ENCODE peak calls at places on chromosomes 1 and 21, in four cellular contexts. One of them, this sample, is unnamed.

GRCh38 chr1:9115656-9116205 is 13.2 kb downstream of the GPR157 start:
- DNase-seq in ascending aorta: no peak
- DNase-seq in neural crest cell: no peak
- DNase-seq in cardiac fibroblast: no peak
- DNase-seq in this sample: no peak

GRCh38 chr21:36260030-36260787 is 59.8 kb upstream of the MORC3 start:
- DNase-seq in neural crest cell: peak
- DNase-seq in ascending aorta: no peak
- DNase-seq in cardiac fibroblast: peak
- DNase-seq in this sample: peak

GRCh38 chr1:196558424-196558823 is 49.8 kb downstream of the KCNT2 start:
- DNase-seq in cardiac fibroblast: peak
- DNase-seq in ascending aorta: no peak
- DNase-seq in neural crest cell: no peak
- DNase-seq in this sample: no peak

GRCh38 chr1:245690946-245691456 is 536.2 kb downstream of the KIF26B start:
- DNase-seq in cardiac fibroblast: no peak
- DNase-seq in ascending aorta: no peak
- DNase-seq in neural crest cell: no peak
- DNase-seq in this sample: no peak

GRCh38 chr21:30579351-30579750 is 10.8 kb downstream of the KRTAP22-2 start:
- DNase-seq in ascending aorta: no peak
- DNase-seq in neural crest cell: no peak
- DNase-seq in cardiac fibroblast: no peak
- DNase-seq in this sample: no peak

GRCh38 chr1:155309423-155310021 is 856 bp downstream of the FDPS start:
- DNase-seq in cardiac fibroblast: peak
- DNase-seq in ascending aorta: no peak
- DNase-seq in neural crest cell: no peak
- DNase-seq in this sample: peak

GRCh38 chr1:43616383-43616782 is 33.6 kb upstream of the KDM4A start:
- DNase-seq in cardiac fibroblast: no peak
- DNase-seq in ascending aorta: no peak
- DNase-seq in neural crest cell: no peak
- DNase-seq in this sample: no peak

GRCh38 chr1:10251325-10252103 is 41.1 kb downstream of the KIF1B start:
- DNase-seq in ascending aorta: no peak
- DNase-seq in cardiac fibroblast: peak
- DNase-seq in neural crest cell: no peak
- DNase-seq in this sample: no peak

GRCh38 chr1:182259963-182260362 is 131.6 kb downstream of the GLUL start:
- DNase-seq in cardiac fibroblast: no peak
- DNase-seq in ascending aorta: no peak
- DNase-seq in neural crest cell: no peak
- DNase-seq in this sample: no peak

GRCh38 chr1:5354681-5355080 is 637.5 kb downstream of the NPHP4 start:
- DNase-seq in cardiac fibroblast: no peak
- DNase-seq in ascending aorta: no peak
- DNase-seq in neural crest cell: no peak
- DNase-seq in this sample: no peak

GRCh38 chr1:236829085-236829484 is 34.0 kb downstream of the MTR start:
- DNase-seq in ascending aorta: no peak
- DNase-seq in cardiac fibroblast: no peak
- DNase-seq in neural crest cell: no peak
- DNase-seq in this sample: no peak

GRCh38 chr1:30272288-30273020 is 450.9 kb downstream of the MATN1 start:
- DNase-seq in cardiac fibroblast: no peak
- DNase-seq in neural crest cell: no peak
- DNase-seq in ascending aorta: no peak
- DNase-seq in this sample: no peak

DNA sequence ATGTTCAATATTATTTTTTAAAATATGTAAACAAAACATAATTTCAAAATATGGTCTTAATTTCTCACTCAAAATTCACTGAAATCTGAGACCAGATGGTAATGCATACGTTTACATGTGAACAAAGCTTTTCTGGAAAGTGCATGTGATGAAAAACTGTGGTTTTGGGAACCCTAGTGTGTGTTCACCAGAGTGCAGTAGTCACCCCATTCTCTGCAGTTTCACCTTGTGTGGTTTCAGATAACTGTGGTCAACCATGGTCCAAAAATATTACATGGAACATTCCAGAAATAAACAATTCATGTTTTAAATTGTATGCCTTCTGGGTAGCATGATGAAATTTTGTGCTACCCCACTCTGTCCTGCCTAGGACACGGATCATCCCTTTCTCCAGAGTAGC is 2021.9 kb downstream of the MRPL39 start:
- DNase-seq in ascending aorta: no peak
- DNase-seq in neural crest cell: no peak
- DNase-seq in cardiac fibroblast: no peak
- DNase-seq in this sample: no peak
- TF ChIP-seq CTCF in ascending aorta: no peak
- TF ChIP-seq CTCF in neural crest cell: no peak
- TF ChIP-seq CTCF in cardiac fibroblast: no peak
- TF ChIP-seq CTCF in this sample: no peak

GRCh38 chr21:33305344-33305671 is 19.5 kb upstream of the IFNAR1 start:
- DNase-seq in ascending aorta: no peak
- DNase-seq in cardiac fibroblast: no peak
- DNase-seq in neural crest cell: no peak
- DNase-seq in this sample: no peak

GRCh38 chr21:33313183-33313582 is 11.6 kb upstream of the IFNAR1 start:
- DNase-seq in ascending aorta: no peak
- DNase-seq in neural crest cell: no peak
- DNase-seq in cardiac fibroblast: no peak
- DNase-seq in this sample: no peak

GRCh38 chr21:33313611-33314010 is 11.2 kb upstream of the IFNAR1 start:
- DNase-seq in neural crest cell: no peak
- DNase-seq in ascending aorta: no peak
- DNase-seq in cardiac fibroblast: no peak
- DNase-seq in this sample: no peak

GRCh38 chr21:33309778-33310177 is 15.0 kb upstream of the IFNAR1 start:
- DNase-seq in ascending aorta: no peak
- DNase-seq in neural crest cell: no peak
- DNase-seq in cardiac fibroblast: no peak
- DNase-seq in this sample: no peak

DNA sequence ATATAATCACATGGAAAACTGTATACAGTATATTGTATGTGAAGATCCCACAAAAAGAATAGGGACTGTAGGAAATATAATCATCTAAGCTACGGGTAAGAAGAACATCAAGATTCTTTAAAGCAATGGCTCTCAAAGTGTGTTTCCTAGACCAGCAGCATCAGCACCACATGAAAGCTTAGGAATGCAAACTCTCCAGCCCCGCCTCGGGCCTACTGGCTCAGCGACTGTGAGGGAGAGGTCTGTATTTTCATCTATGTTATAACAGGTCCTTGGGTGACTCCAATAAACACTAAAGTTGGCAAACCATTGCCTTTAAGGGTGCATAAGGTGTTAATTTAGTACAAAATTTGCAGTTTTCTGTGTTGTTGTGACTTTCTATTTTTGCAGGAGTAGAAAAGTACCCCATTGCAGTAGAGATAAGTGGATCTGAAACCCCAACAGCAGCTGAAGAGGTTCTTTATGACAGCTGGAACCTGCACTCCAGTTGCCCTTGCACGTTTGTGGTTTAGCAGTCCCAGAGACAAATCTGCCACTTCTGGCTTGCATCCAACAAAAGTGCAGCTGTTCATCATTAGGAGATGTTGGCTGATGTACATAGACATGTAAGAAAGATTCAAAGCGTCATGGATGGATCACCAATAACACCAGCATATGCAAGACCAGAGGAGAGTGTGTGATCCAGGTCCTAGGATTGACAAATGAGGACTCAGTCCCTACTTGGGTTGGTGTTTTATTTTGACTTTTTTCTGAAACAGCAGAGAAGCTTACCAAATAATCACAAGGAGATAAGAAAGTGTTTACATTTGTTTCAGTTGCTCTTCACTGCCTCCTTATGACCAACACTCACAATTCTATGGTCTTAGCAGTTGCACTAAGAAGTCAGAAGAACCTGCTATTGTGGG is 15.9 kb upstream of the IFNAR1 start:
- DNase-seq in cardiac fibroblast: no peak
- DNase-seq in ascending aorta: no peak
- DNase-seq in neural crest cell: no peak
- DNase-seq in this sample: no peak
- TF ChIP-seq CTCF in cardiac fibroblast: no peak
- TF ChIP-seq CTCF in ascending aorta: no peak
- TF ChIP-seq CTCF in neural crest cell: no peak
- TF ChIP-seq CTCF in this sample: no peak

GRCh38 chr1:150532860-150533259 is 16.3 kb upstream of the ADAMTSL4 start:
- DNase-seq in ascending aorta: no peak
- DNase-seq in cardiac fibroblast: no peak
- DNase-seq in neural crest cell: no peak
- DNase-seq in this sample: no peak
- TF ChIP-seq CTCF in ascending aorta: no peak
- TF ChIP-seq CTCF in cardiac fibroblast: no peak
- TF ChIP-seq CTCF in neural crest cell: peak
- TF ChIP-seq CTCF in this sample: no peak

DNA sequence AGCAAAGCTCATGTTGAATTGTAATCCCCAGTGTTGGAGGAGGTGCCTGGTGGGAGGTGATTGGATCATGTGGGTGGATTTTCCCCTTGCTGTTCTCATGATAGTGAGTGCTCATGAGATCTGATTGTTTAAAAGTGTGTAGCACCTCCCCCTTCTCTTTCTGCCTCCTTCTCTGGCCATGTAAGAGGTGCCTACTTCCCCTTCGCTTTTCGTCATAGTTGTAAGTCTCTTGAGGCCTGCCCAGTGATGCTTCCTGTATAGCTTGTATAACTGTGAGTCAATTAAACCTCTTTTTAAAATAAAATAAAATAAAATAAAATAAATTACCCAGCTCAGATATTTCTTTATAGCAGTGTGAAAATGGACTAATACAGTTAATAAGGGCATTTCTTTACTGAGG is 1025.7 kb downstream of the PLA2G4A start:
- DNase-seq in ascending aorta: no peak
- DNase-seq in neural crest cell: no peak
- DNase-seq in cardiac fibroblast: no peak
- DNase-seq in this sample: no peak
- TF ChIP-seq CTCF in ascending aorta: no peak
- TF ChIP-seq CTCF in neural crest cell: no peak
- TF ChIP-seq CTCF in cardiac fibroblast: no peak
- TF ChIP-seq CTCF in this sample: no peak

DNA sequence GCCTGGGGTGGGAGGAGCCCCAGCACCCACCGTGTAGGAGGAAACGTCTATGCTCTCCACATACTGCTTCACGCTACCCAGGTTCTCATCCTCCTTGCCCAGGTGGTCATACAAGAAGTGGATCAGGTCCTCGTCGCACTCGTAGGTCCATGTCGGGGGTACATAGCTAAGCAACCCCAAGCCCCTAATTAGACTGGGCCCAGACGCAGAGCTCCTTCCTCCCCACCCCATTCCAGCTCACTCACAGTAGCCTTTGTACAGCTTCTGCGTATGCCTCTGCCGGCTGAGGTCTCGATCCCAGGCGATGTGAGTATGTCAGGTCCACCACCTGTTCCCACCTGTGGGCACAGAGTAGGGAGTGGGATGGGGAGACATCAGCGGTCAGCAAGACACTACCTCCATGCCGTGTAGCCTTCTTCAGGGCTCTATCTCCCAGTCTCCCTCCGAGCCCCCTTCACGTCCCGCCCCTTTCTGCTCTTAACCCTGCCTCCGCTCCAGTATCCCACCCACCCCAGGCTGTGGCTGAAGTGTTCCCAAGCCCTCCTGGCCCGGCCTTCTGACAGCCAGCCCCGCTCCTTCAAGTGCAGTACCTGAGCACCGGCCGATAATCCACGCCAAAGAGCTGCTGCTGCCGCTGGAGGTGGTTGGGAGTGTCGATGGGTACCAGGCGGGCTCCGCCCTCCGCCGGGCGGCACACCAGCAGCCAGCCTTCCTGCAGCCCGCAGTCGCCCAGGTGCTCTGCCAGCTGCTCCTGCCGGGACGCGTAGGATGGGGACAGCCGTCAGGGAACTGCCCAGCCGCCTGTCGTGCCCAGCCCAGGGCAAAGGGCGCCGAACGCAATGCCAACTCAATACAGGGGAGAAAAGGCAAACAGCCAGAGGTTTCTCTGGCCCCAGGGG is 919 bp downstream of the HECTD3 start:
- DNase-seq in ascending aorta: no peak
- DNase-seq in cardiac fibroblast: no peak
- DNase-seq in neural crest cell: no peak
- DNase-seq in this sample: no peak
- TF ChIP-seq CTCF in ascending aorta: no peak
- TF ChIP-seq CTCF in cardiac fibroblast: no peak
- TF ChIP-seq CTCF in neural crest cell: no peak
- TF ChIP-seq CTCF in this sample: no peak

This sample was measured in endothelial cell.